ENCODE peak calls at places on chromosomes 12 and 14, in ten cellular contexts. Z is cerebellar cortex; Q is activated effector memory CD4-positive, alpha-beta T cell treated with Interleukin-2 at 50 U/mL for 16 hours; N is kidney tubule cell; C is EL; J is uterus; R is A549; E is fibroblast of lung; W is NCI-H524; Y is NCI-H2107. X is an unnamed sample.

GRCh38 chr12:89250213-89250612 is 102.1 kb downstream of the DUSP6 start:
- DNase-seq in C (no peak), E (no peak), Y (no peak), Q (no peak), Z (no peak), W (no peak), J (no peak), R (no peak), N (no peak), X (no peak)

GRCh38 chr12:25960176-25960575 is 1.7 kb downstream of the RASSF8 start:
- DNase-seq in J (no peak), N (peak), Z (peak), R (peak), E (peak), W (no peak), C (peak), Q (no peak), Y (no peak), X (no peak)

GRCh38 chr14:52692248-52692962 is 3.0 kb downstream of the ERO1A start:
- DNase-seq in Q (no peak), Z (no peak), N (no peak), C (no peak), W (peak), R (no peak), E (peak), J (peak), Y (no peak), X (no peak)

GRCh38 chr12:79434561-79434960 is 256.2 kb downstream of the PAWR start:
- DNase-seq in W (no peak), N (no peak), E (no peak), Y (no peak), R (no peak), C (no peak), Q (no peak), J (no peak), Z (no peak), X (no peak)

GRCh38 chr14:94132285-94132887 is 3.0 kb upstream of the IFI27L2 start:
- DNase-seq in W (peak), E (peak), N (peak), J (peak), R (peak), C (peak), Y (no peak), Q (no peak), Z (peak), X (no peak)

GRCh38 chr14:66038214-66038977 is 447.8 kb upstream of the CCDC196 start:
- DNase-seq in W (no peak), R (peak), Q (no peak), E (peak), J (peak), C (peak), Z (no peak), N (peak), Y (no peak), X (no peak)

GRCh38 chr12:91357381-91357780 is 174.8 kb upstream of the DCN start:
- DNase-seq in C (no peak), Q (no peak), R (no peak), W (no peak), Y (no peak), J (no peak), N (peak), E (no peak), Z (no peak), X (no peak)

GRCh38 chr12:104620761-104621531 is 164.2 kb downstream of the CHST11 start:
- DNase-seq in E (peak), W (peak), Q (no peak), C (no peak), J (no peak), Z (no peak), N (no peak), Y (no peak), R (no peak), X (no peak)

GRCh38 chr12:25412735-25413134 is 140.3 kb downstream of the LMNTD1 start:
- DNase-seq in C (no peak), Q (no peak), N (no peak), Z (no peak), E (no peak), W (no peak), R (no peak), Y (no peak), J (no peak), X (no peak)